ENCODE peak calls at places on chromosomes 5 and 9, in six cellular contexts. R is A549, B is HepG2, L is IMR-90, P is GM12878, X is K562. V is an unnamed sample.

GRCh38 chr5:131787736-131788135 is 9.1 kb downstream of the FNIP1 start:
- DNase-seq in R (no peak), B (peak), L (no peak), P (no peak), X (no peak), V (no peak)

GRCh38 chr9:437066-438015 is 222.7 kb downstream of the DOCK8 start:
- DNase-seq in R (no peak), B (no peak), L (peak), P (no peak), X (no peak), V (no peak)

GRCh38 chr5:179867079-179867465 is 8.5 kb upstream of the MRNIP start:
- DNase-seq in R (no peak), B (no peak), L (no peak), P (no peak), X (no peak), V (no peak)

GRCh38 chr5:93330506-93330905 is 250.5 kb downstream of the NR2F1-AS1 start:
- DNase-seq in R (no peak), B (no peak), L (peak), P (no peak), X (no peak), V (no peak)

GRCh38 chr5:94103507-94104245 is 362.3 kb upstream of the POU5F2 start:
- DNase-seq in R (no peak), B (no peak), L (peak), P (no peak), X (no peak), V (no peak)

GRCh38 chr9:134895849-134896833 is 15.5 kb downstream of the FCN2 start:
- DNase-seq in R (peak), B (no peak), L (peak), P (no peak), X (no peak), V (peak)

GRCh38 chr5:169494383-169495251 is 89.0 kb upstream of the SPDL1 start:
- DNase-seq in R (no peak), B (no peak), L (no peak), P (no peak), X (no peak), V (no peak)

GRCh38 chr9:3597792-3598191 is 72.0 kb upstream of the RFX3 start:
- DNase-seq in R (no peak), B (no peak), L (no peak), P (no peak), X (no peak), V (no peak)

GRCh38 chr9:125805057-125805456 is 57.9 kb downstream of the PBX3 start:
- DNase-seq in R (no peak), B (no peak), L (peak), P (no peak), X (no peak), V (no peak)

GRCh38 chr5:32584651-32585050 is 706 bp upstream of the SUB1 start:
- DNase-seq in R (no peak), B (no peak), L (no peak), P (no peak), X (no peak), V (no peak)

GRCh38 chr5:144467795-144468194 is 297.1 kb downstream of the KCTD16 start:
- DNase-seq in R (peak), B (peak), L (peak), P (no peak), X (no peak), V (peak)

GRCh38 chr5:138807182-138807581 is 54.0 kb downstream of the CTNNA1 start:
- DNase-seq in R (no peak), B (no peak), L (no peak), P (no peak), X (no peak), V (no peak)

GRCh38 chr9:107569171-107569570 is 79.6 kb upstream of the KLF4 start:
- DNase-seq in R (no peak), B (no peak), L (peak), P (no peak), X (no peak), V (no peak)

GRCh38 chr9:27124151-27124550 is 15.1 kb downstream of the TEK start:
- DNase-seq in R (no peak), B (no peak), L (peak), P (no peak), X (no peak), V (no peak)

GRCh38 chr9:27129221-27129620 is 20.2 kb downstream of the TEK start:
- DNase-seq in R (no peak), B (no peak), L (peak), P (no peak), X (no peak), V (no peak)

GRCh38 chr9:27126682-27127081 is 17.7 kb downstream of the TEK start:
- DNase-seq in R (no peak), B (no peak), L (no peak), P (no peak), X (no peak), V (no peak)

GRCh38 chr9:27125030-27125429 is 16.0 kb downstream of the TEK start:
- DNase-seq in R (peak), B (no peak), L (peak), P (no peak), X (no peak), V (no peak)

DNA sequence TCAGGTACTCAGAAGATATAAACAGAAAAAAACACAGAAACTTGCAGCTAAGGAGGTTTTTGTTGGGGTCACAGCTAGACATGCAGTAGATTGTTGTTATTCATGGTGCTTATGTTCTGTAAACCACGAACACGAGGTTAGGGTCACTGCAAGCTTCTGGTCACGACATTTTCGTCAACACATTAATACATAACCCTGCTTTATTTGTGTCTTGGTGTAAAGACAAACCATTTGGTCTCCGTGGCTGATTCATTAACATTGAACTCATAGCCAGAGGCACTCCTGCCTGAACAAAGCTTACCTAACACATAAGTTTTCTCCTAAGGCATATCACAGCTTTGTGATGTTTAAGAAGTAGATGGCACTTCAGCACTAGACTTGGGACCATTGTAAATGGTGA is 16.9 kb downstream of the TEK start:
- DNase-seq in R (no peak), B (no peak), L (peak), P (no peak), X (no peak), V (no peak)
- TF ChIP-seq BHLHE40 in R (no peak), B (no peak), L (peak), P (no peak), X (no peak), V (no peak)

GRCh38 chr5:113182658-113183344 is 206.2 kb downstream of the DCP2 start:
- DNase-seq in R (no peak), B (no peak), L (no peak), P (no peak), X (no peak), V (no peak)

GRCh38 chr5:113179156-113179555 is 202.6 kb downstream of the DCP2 start:
- DNase-seq in R (no peak), B (no peak), L (no peak), P (no peak), X (no peak), V (no peak)

GRCh38 chr5:113183694-113184093 is 207.1 kb downstream of the DCP2 start:
- DNase-seq in R (no peak), B (no peak), L (no peak), P (no peak), X (no peak), V (no peak)

GRCh38 chr5:113181409-113181808 is 204.8 kb downstream of the DCP2 start:
- DNase-seq in R (no peak), B (no peak), L (no peak), P (no peak), X (no peak), V (no peak)

DNA sequence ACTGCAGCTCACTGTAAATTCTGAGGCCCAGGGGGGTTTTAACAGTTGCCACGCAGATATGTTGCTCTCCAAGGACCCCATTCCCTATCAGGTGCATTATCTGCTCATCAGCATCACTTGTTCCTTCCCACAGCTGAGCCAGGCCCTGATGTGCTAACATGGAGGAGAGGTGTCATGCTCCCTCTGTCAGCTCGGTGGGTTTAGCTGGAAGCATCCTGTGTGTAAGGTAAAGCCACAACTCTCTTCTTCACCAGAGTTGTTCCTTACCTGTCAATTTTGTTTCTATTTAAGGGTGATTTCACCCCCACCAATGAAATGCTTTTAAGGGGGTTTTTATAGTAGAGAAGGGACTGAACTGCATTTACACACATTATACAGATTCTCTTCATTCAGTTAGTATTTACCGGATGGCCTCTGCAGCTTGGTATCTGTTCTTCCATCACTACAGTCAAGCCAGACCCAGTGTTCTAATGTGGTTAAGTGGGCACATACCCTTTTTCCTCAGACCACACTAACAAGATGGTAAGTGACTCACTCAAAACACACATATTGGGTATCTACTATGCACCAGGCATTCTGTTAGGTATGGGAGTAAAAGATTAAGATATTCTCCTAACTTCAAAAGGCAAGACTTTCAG is 205.4 kb downstream of the DCP2 start:
- DNase-seq in R (no peak), B (no peak), L (no peak), P (no peak), X (no peak), V (no peak)
- TF ChIP-seq BHLHE40 in R (no peak), B (no peak), L (no peak), P (no peak), X (no peak), V (no peak)

DNA sequence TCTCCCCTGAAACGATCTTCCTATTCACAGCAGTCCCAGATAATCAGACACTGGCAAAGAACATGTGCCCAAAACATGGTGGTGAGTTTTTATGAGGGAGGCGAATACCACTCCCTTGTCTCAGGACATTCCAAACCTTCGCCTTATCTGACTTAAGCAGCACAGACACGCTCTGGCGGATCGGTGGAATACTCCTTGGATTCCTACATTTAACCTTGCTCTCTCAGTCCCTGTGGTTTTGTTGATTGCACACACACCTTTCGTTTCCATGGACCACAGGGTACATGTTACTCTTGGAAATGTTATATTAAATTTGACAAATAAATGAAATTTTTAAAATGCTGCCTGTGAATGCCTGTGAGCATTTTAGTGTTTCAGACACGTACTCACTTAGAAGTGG is 87.8 kb upstream of the CPEB4 start:
- DNase-seq in R (no peak), B (no peak), L (no peak), P (no peak), X (peak), V (no peak)
- TF ChIP-seq BHLHE40 in R (no peak), B (no peak), L (no peak), P (no peak), X (no peak), V (no peak)

DNA sequence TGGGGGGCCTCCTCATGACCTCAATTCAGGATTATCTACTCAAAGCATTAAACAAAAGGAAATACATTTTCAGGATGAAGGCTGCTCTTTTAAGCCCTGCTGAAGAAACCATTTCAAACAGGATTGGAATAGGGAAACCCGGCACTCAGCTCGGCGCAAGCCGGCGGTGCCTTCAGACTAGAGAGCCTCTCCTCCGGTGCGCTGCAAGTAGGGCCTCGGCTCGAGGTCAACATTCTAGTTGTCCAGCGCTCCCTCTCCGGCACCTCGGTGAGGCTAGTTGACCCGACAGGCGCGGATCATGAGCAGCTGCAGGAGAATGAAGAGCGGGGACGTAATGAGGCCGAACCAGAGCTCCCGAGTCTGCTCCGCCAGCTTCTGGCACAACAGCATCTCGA is 720 bp downstream of the TMEM203 start:
- DNase-seq in R (no peak), B (no peak), L (no peak), P (no peak), X (no peak), V (no peak)
- TF ChIP-seq BHLHE40 in R (no peak), B (no peak), L (no peak), P (no peak), X (no peak), V (no peak)

DNA sequence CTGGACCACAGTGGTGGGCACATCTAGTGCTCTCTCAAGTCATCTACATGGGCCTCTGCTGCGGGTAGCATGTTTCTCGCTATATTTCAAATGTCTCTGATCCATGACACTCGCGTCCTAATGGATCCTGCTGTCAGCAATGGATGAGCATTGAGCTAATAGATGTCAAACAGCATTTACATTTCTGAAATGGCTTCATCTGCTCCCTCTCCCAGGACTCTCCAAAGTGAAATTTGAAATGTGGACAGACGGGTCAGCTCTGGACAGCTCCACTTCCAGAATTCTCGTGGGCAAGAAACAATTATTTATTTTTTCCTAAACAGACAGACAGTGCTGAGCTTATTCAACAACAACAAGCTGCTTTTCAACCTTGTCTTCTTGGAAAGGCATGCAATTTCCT is 58.1 kb downstream of the FSTL4 start:
- DNase-seq in R (no peak), B (no peak), L (no peak), P (no peak), X (no peak), V (no peak)
- TF ChIP-seq BHLHE40 in R (no peak), B (no peak), L (no peak), P (no peak), X (no peak), V (no peak)

GRCh38 chr5:137347865-137348264 is 151.3 kb downstream of the SPOCK1 start:
- DNase-seq in R (no peak), B (no peak), L (no peak), P (no peak), X (no peak), V (no peak)

GRCh38 chr5:137348759-137349158 is 150.4 kb downstream of the SPOCK1 start:
- DNase-seq in R (no peak), B (no peak), L (no peak), P (no peak), X (no peak), V (no peak)

GRCh38 chr5:137345396-137345795 is 153.7 kb downstream of the SPOCK1 start:
- DNase-seq in R (no peak), B (no peak), L (no peak), P (no peak), X (no peak), V (no peak)

GRCh38 chr5:137352095-137352494 is 147.0 kb downstream of the SPOCK1 start:
- DNase-seq in R (no peak), B (no peak), L (no peak), P (no peak), X (no peak), V (no peak)

DNA sequence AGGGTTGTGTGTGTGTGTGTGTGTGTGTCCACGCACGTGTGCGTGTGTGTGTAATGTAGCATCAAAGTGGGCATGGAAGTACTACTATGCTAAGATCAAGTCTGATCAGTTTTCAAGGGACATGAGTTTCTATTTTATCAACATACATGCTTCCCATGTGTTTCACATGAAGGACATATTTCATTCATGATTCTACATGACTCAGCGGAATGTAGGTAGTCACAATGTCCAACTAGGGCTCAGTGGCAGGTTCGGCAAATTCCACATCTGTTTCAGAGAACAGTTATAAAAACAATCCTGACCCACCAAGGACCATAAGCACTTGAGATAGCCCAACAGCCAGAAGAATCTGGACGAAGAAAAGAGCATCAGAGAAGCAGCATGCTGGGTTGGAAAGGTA is 148.3 kb downstream of the SPOCK1 start:
- DNase-seq in R (no peak), B (no peak), L (no peak), P (no peak), X (no peak), V (no peak)
- TF ChIP-seq BHLHE40 in R (no peak), B (no peak), L (no peak), P (no peak), X (no peak), V (no peak)

GRCh38 chr9:87216036-87216435 is 268.7 kb upstream of the GAS1 start:
- DNase-seq in R (no peak), B (no peak), L (no peak), P (no peak), X (no peak), V (no peak)
- TF ChIP-seq BHLHE40 in R (no peak), B (no peak), L (no peak), P (no peak), X (no peak), V (no peak)

GRCh38 chr9:137280478-137281344 is 3.2 kb downstream of the TOR4A start:
- DNase-seq in R (no peak), B (no peak), L (no peak), P (no peak), X (no peak), V (no peak)
- TF ChIP-seq BHLHE40 in R (no peak), B (no peak), L (no peak), P (peak), X (no peak), V (no peak)

V was measured in HEK293T.